ENCODE peak calls at places on chromosomes 16 and 17, in four cellular contexts. E is K562, H is PC-9, J is hepatocyte. Q is an unnamed sample. For H3K4me1, the result is how much of the 10 kb centered on the place peaks cover.

GRCh38 chr16:80611171-80611929 is 70.6 kb downstream of the DYNLRB2 start:
- DNase-seq in H (no peak), J (no peak), E (no peak), Q (no peak)

GRCh38 chr16:266258-267164 is 9.2 kb downstream of the RGS11 start:
- DNase-seq in E (no peak), J (no peak), H (no peak), Q (no peak)

GRCh38 chr17:19364699-19365498 is 2.4 kb upstream of the B9D1 start:
- DNase-seq in J (no peak), H (no peak), E (no peak), Q (no peak)

GRCh38 chr17:81599719-81600486 is 37.0 kb downstream of the NPLOC4 start:
- DNase-seq in J (no peak), E (no peak), H (no peak), Q (no peak)

GRCh38 chr16:80666378-80667257 is 125.8 kb downstream of the DYNLRB2 start:
- DNase-seq in E (no peak), J (no peak), H (no peak), Q (no peak)

GRCh38 chr17:38886643-38887010 is 16.8 kb downstream of the LASP1 start:
- DNase-seq in H (no peak), E (no peak), J (no peak), Q (no peak)

GRCh38 chr16:56019274-56019673 is 144.1 kb upstream of the CES5A start:
- DNase-seq in J (no peak), H (no peak), E (no peak), Q (no peak)

GRCh38 chr17:55320594-55321506 is 56.1 kb downstream of the HLF start:
- DNase-seq in J (no peak), E (no peak), H (no peak), Q (no peak)

GRCh38 chr17:19248923-19249574 is 11.9 kb downstream of the EPN2 start:
- DNase-seq in E (no peak), H (peak), J (peak), Q (no peak)

GRCh38 chr16:27237229-27238015 is 31.1 kb downstream of the NSMCE1 start:
- DNase-seq in J (peak), H (no peak), E (no peak), Q (peak)

GRCh38 chr17:34401165-34401564 is 38.1 kb upstream of the CCL1 start:
- DNase-seq in J (no peak), E (no peak), H (no peak), Q (no peak)

GRCh38 chr16:50203681-50204080 is 50.6 kb downstream of the TENT4B start:
- DNase-seq in H (no peak), E (no peak), J (no peak), Q (no peak)

GRCh38 chr17:17004251-17004996 is 32.5 kb upstream of the TNFRSF13B start:
- DNase-seq in H (no peak), J (no peak), E (no peak), Q (no peak)

GRCh38 chr16:57834936-57835335 is 32.6 kb upstream of the KIFC3 start:
- DNase-seq in H (no peak), E (no peak), J (no peak), Q (peak)

GRCh38 chr16:4301968-4302367 is 13.9 kb upstream of the GLIS2 start:
- DNase-seq in E (no peak), H (no peak), J (no peak), Q (no peak)

GRCh38 chr16:64545769-64546168 is 576.1 kb downstream of the CDH11 start:
- DNase-seq in H (no peak), E (no peak), J (no peak), Q (no peak)

GRCh38 chr17:77356690-77357201 is 216.0 kb downstream of the SEC14L1 start:
- DNase-seq in E (no peak), J (peak), H (no peak), Q (no peak)

GRCh38 chr16:58021661-58022551 is 3.6 kb upstream of the MMP15 start:
- DNase-seq in J (no peak), H (peak), E (no peak), Q (no peak)

GRCh38 chr16:48574766-48575165 is 35.2 kb downstream of the N4BP1 start:
- DNase-seq in J (no peak), E (no peak), H (peak), Q (no peak)
- H3K4me1 ChIP-seq in J (under half), E (under half), H (under half), Q (under half)

DNA sequence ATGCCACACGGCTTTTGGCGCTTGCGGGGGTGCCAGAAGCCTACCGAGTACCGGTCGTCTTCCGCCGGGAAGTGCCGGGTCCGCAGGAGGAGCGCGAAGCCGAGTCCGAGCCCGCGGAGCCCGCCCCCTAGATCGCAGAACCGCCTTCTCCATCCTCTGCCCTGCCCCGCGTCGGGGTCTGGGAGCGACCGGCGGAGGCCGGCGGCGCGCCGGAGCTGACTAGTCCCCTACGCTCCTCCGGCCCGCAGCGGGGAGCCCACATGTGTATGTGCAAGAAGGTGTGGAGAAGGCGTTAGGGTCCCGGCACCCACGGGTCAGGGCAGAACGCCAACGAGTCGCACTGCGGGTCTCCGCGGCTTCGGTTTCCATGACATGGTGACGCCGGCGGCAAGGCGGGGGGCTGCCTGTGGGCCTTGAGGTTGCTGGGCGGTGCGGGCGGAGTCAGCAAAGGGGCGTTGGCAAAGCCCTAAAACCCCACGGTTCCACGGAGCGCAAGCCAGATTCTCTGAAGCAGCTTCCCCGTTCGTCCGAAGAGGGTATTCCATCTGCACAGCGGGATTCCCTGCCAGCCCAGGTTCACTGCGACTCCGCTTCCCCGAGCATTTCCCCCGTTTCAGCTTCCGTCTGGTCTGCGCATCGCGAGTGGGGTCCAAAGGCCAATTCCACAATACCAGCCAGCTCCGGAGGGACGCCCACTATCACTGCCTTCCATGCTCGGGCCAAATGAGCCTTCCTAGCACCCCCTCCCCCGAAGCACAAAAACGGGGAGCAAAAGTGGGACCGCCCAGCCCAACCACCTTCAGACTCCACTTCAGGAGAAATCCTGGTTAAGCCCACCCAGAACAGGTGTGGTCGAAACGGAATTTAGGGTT is 2.3 kb upstream of the LHX1 start:
- DNase-seq in J (no peak), E (peak), H (no peak), Q (no peak)
- TF ChIP-seq EZH2 in J (peak), E (peak), H (no peak), Q (peak)

GRCh38 chr17:76153202-76153601 is 12.2 kb upstream of the FOXJ1 start:
- DNase-seq in H (no peak), E (no peak), J (no peak), Q (no peak)

GRCh38 chr17:76154935-76155845 is 14.1 kb upstream of the FOXJ1 start:
- DNase-seq in J (no peak), H (no peak), E (no peak), Q (no peak)

GRCh38 chr17:76154292-76154691 is 13.2 kb upstream of the FOXJ1 start:
- DNase-seq in J (no peak), E (no peak), H (no peak), Q (no peak)

GRCh38 chr17:76152580-76152979 is 11.5 kb upstream of the FOXJ1 start:
- DNase-seq in E (no peak), H (no peak), J (no peak), Q (no peak)

GRCh38 chr17:76153640-76154039 is 12.6 kb upstream of the FOXJ1 start:
- DNase-seq in E (no peak), H (no peak), J (no peak), Q (no peak)
- TF ChIP-seq CTCF in E (peak), H (peak), J (peak), Q (no peak)

DNA sequence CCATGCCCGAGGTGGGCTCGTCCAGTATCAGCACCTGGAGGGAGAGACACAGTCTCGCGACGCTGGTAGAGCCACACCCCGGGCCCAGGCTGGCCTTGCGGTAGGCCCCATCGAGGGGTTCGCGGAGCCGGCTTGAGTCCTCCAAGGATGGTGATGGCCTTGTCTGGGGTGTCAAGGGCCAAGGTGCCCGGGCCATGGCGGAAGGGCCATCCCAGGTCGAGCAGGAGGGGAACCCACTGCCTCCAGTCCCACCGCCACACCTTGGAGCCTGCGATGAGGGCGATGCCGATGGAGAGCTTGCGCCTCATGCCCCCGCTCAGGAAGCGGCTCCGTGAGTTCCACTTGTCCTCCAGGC is 29.6 kb upstream of the RNPS1 start:
- DNase-seq in J (no peak), H (no peak), E (no peak), Q (no peak)
- H3K4me1 ChIP-seq in J (under half), H (under half), E (under half), Q (under half)

GRCh38 chr16:48836641-48837040 is 226.7 kb upstream of the N4BP1 start:
- DNase-seq in E (no peak), H (no peak), J (no peak), Q (no peak)
- TF ChIP-seq EZH2 in E (no peak), H (no peak), J (no peak), Q (no peak)

DNA sequence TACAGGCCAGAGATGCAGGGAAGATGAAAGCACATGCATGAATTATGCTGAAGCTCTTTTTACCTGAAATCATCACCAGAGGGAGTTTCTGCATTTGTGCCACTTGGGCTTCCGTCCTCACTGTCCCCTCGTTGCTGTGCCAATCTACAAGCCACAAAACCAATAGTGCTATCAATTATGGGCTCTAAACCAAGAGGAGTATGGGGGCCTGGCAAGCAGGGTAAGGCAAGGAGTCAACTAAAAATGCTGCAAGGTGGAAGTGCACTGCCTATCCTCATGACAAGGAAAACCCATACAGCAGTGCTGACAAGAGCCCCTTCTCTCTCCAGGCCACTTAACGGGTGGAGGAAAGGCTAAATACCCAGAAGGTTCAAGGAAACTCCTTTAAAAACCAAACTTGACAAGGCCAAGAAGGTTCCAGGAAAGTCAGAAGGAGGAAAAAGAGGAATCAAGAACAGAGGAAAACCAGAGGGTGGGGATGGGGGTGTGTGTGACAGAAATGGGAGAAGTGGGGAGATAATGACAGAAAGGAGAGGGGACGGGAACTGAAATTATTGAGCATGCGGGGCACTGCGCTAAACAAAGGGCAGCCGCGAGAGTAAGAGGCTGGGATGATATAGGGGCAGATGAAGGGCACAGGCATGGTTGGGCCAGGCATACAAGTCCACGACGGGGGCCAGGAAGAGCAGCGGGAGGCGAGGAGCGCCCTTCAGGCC is 674 bp downstream of the C17orf75 start:
- DNase-seq in H (peak), J (peak), E (peak), Q (no peak)
- TF ChIP-seq CTCF in H (peak), J (peak), E (peak), Q (no peak)

GRCh38 chr16:31355701-31356100 is 725 bp downstream of the ITGAX start:
- DNase-seq in E (no peak), H (no peak), J (no peak), Q (no peak)
- H3K4me1 ChIP-seq in E (under half), H (under half), J (under half), Q (under half)